ENCODE peak calls at places on chromosomes 7 and 10, in five cellular contexts. One of them, this sample, is unnamed.

GRCh38 chr10:117439243-117439912 is 64.1 kb upstream of the PDZD8 start:
- DNase-seq in GM12864: no peak
- DNase-seq in GM23248: peak; percentile 99
- DNase-seq in cardiac muscle cell: no peak
- DNase-seq in heart right ventricle: no peak
- DNase-seq in this sample: peak; percentile 68

GRCh38 chr10:42596196-42596595 is 42.2 kb downstream of the ZNF33B start:
- DNase-seq in heart right ventricle: no peak
- DNase-seq in GM12864: no peak
- DNase-seq in GM23248: no peak
- DNase-seq in cardiac muscle cell: no peak
- DNase-seq in this sample: no peak

GRCh38 chr7:113283861-113284260 is 165.5 kb upstream of the SMIM30 start:
- DNase-seq in GM23248: peak; percentile 67
- DNase-seq in GM12864: no peak
- DNase-seq in cardiac muscle cell: no peak
- DNase-seq in heart right ventricle: no peak
- DNase-seq in this sample: peak; percentile 17

GRCh38 chr7:47343056-47343455 is 238.9 kb downstream of the TNS3 start:
- DNase-seq in GM23248: no peak
- DNase-seq in heart right ventricle: no peak
- DNase-seq in GM12864: no peak
- DNase-seq in cardiac muscle cell: no peak
- DNase-seq in this sample: no peak

GRCh38 chr7:79414910-79415309 is 38.6 kb downstream of the MAGI2 start:
- DNase-seq in GM23248: peak; percentile 29
- DNase-seq in cardiac muscle cell: no peak
- DNase-seq in GM12864: no peak
- DNase-seq in heart right ventricle: no peak
- DNase-seq in this sample: no peak

GRCh38 chr7:34823650-34824258 is 165.7 kb downstream of the NPSR1 start:
- DNase-seq in GM12864: peak; percentile 18
- DNase-seq in cardiac muscle cell: peak; percentile 65
- DNase-seq in heart right ventricle: peak; percentile 15
- DNase-seq in GM23248: peak; percentile 59
- DNase-seq in this sample: peak; percentile 5

GRCh38 chr7:127382301-127383085 is 10.0 kb downstream of the ZNF800 start:
- DNase-seq in heart right ventricle: no peak
- DNase-seq in GM12864: no peak
- DNase-seq in cardiac muscle cell: no peak
- DNase-seq in GM23248: no peak
- DNase-seq in this sample: no peak

GRCh38 chr7:66277492-66277891 is 72.4 kb downstream of the TPST1 start:
- DNase-seq in GM12864: no peak
- DNase-seq in GM23248: peak; percentile 58
- DNase-seq in heart right ventricle: no peak
- DNase-seq in cardiac muscle cell: no peak
- DNase-seq in this sample: no peak

GRCh38 chr10:98482096-98482495 is 35.4 kb upstream of the HPS1 start:
- DNase-seq in GM23248: no peak
- DNase-seq in cardiac muscle cell: no peak
- DNase-seq in GM12864: no peak
- DNase-seq in heart right ventricle: no peak
- DNase-seq in this sample: no peak

GRCh38 chr7:98640375-98640774 is 23.3 kb downstream of the NPTX2 start:
- DNase-seq in cardiac muscle cell: no peak
- DNase-seq in GM23248: no peak
- DNase-seq in heart right ventricle: no peak
- DNase-seq in GM12864: no peak
- DNase-seq in this sample: no peak

GRCh38 chr7:119963654-119964053 is 309.3 kb upstream of the KCND2 start:
- DNase-seq in heart right ventricle: no peak
- DNase-seq in cardiac muscle cell: peak; percentile 20
- DNase-seq in GM12864: no peak
- DNase-seq in GM23248: no peak
- DNase-seq in this sample: no peak

GRCh38 chr10:118594392-118595063 is 920 bp downstream of the PRLHR start:
- DNase-seq in GM12864: no peak
- DNase-seq in cardiac muscle cell: peak; percentile 92
- DNase-seq in GM23248: peak; percentile 57
- DNase-seq in heart right ventricle: peak; percentile 26
- DNase-seq in this sample: no peak

GRCh38 chr7:112167144-112167543 is 39.1 kb downstream of the DOCK4 start:
- DNase-seq in heart right ventricle: no peak
- DNase-seq in GM23248: no peak
- DNase-seq in cardiac muscle cell: no peak
- DNase-seq in GM12864: no peak
- DNase-seq in this sample: no peak

GRCh38 chr7:33849004-33849403 is 56.3 kb upstream of the BMPER start:
- DNase-seq in cardiac muscle cell: no peak
- DNase-seq in GM23248: peak; percentile 83
- DNase-seq in heart right ventricle: no peak
- DNase-seq in GM12864: no peak
- DNase-seq in this sample: no peak

GRCh38 chr10:15169555-15170407 is 1.3 kb upstream of the NMT2 start:
- DNase-seq in GM12864: no peak
- DNase-seq in heart right ventricle: no peak
- DNase-seq in cardiac muscle cell: peak; percentile 12
- DNase-seq in GM23248: no peak
- DNase-seq in this sample: no peak

GRCh38 chr7:36787933-36788378 is 63.7 kb upstream of the AOAH start:
- DNase-seq in GM12864: peak; percentile 35
- DNase-seq in GM23248: no peak
- DNase-seq in heart right ventricle: no peak
- DNase-seq in cardiac muscle cell: no peak
- DNase-seq in this sample: no peak

GRCh38 chr10:58326967-58327381 is 7.8 kb upstream of the UBE2D1 start:
- DNase-seq in GM23248: peak; percentile 90
- DNase-seq in cardiac muscle cell: no peak
- DNase-seq in heart right ventricle: peak; percentile 42
- DNase-seq in GM12864: no peak
- DNase-seq in this sample: no peak

GRCh38 chr10:89503633-89504345 is 31.6 kb downstream of the SLC16A12 start:
- DNase-seq in cardiac muscle cell: no peak
- DNase-seq in GM23248: no peak
- DNase-seq in GM12864: no peak
- DNase-seq in heart right ventricle: no peak
- DNase-seq in this sample: no peak

GRCh38 chr7:70701487-70701886 is 430.5 kb upstream of the GALNT17 start:
- DNase-seq in heart right ventricle: no peak
- DNase-seq in cardiac muscle cell: no peak
- DNase-seq in GM23248: no peak
- DNase-seq in GM12864: no peak
- DNase-seq in this sample: no peak

GRCh38 chr10:101839421-101840063 is 4.1 kb downstream of the KCNIP2 start:
- DNase-seq in cardiac muscle cell: peak; percentile 56
- DNase-seq in heart right ventricle: peak; percentile 57
- DNase-seq in GM23248: peak; percentile 65
- DNase-seq in GM12864: no peak
- DNase-seq in this sample: no peak

GRCh38 chr10:4403638-4404252 is 422.3 kb upstream of the AKR1E2 start:
- DNase-seq in heart right ventricle: no peak
- DNase-seq in GM23248: no peak
- DNase-seq in cardiac muscle cell: no peak
- DNase-seq in GM12864: no peak
- DNase-seq in this sample: no peak

GRCh38 chr10:71981024-71981867 is 17.1 kb downstream of the CHST3 start:
- DNase-seq in cardiac muscle cell: no peak
- DNase-seq in GM12864: no peak
- DNase-seq in heart right ventricle: no peak
- DNase-seq in GM23248: peak; percentile 77
- DNase-seq in this sample: no peak

GRCh38 chr7:124029789-124030188 is 3.1 kb downstream of the TMEM229A start:
- DNase-seq in cardiac muscle cell: no peak
- DNase-seq in GM12864: no peak
- DNase-seq in GM23248: no peak
- DNase-seq in heart right ventricle: no peak
- DNase-seq in this sample: no peak

GRCh38 chr7:147571436-147572180 is 1019.0 kb upstream of the C7orf33 start:
- DNase-seq in heart right ventricle: no peak
- DNase-seq in cardiac muscle cell: no peak
- DNase-seq in GM12864: no peak
- DNase-seq in GM23248: no peak
- DNase-seq in this sample: no peak

GRCh38 chr10:103645141-103646054 is 151.9 kb downstream of the NEURL1 start:
- DNase-seq in heart right ventricle: peak; percentile 49
- DNase-seq in GM23248: peak; percentile 98
- DNase-seq in cardiac muscle cell: no peak
- DNase-seq in GM12864: no peak
- DNase-seq in this sample: peak; percentile 98

GRCh38 chr7:25168145-25168544 is 43.1 kb upstream of the CYCS start:
- DNase-seq in heart right ventricle: no peak
- DNase-seq in cardiac muscle cell: no peak
- DNase-seq in GM12864: no peak
- DNase-seq in GM23248: no peak
- DNase-seq in this sample: no peak

GRCh38 chr7:117212969-117213877 is 109.6 kb downstream of the WNT2 start:
- DNase-seq in GM12864: peak; percentile 38
- DNase-seq in GM23248: peak; percentile 73
- DNase-seq in cardiac muscle cell: peak; percentile 79
- DNase-seq in heart right ventricle: no peak
- DNase-seq in this sample: no peak

DNA sequence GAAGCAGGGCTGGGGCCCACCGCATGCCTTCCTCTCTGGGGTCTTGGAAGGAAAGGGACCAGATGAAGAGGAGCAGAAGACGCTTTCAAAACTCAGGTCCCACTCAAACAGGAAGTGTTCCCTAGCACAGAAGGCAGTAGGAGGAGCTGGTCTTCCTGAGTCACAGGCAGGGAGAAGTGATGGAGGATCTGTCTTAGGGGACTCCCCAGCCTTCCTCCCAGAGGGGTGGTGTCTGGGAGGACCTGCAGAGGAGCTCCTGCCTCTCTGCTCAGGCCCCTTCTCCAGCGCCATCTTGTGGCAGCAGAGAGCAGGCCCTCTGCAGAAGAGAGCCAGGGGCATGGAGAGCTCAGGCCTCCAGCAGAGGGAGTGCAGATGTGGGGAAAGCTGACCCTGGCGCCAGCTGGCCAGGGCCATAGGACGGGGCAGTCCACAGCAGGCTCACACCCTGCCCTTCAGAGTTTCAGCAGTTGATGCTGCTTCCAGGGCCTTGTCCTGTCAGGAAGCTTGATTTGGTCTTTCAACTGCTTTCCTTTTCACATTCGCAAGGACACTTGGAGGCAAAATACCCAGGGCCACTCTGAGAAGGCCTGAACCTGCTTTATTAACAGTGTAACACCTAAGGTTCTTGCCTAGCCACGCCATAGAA is 62.2 kb upstream of the TARP start:
- DNase-seq in GM23248: peak; percentile 89
- DNase-seq in heart right ventricle: peak; percentile 84
- DNase-seq in cardiac muscle cell: peak; percentile 92
- DNase-seq in GM12864: peak; percentile 65
- DNase-seq in this sample: peak; percentile 65
- H3K4me3 ChIP-seq in GM23248: no peak overlapping the region
- H3K4me3 ChIP-seq in heart right ventricle: no peak overlapping the region
- H3K4me3 ChIP-seq in cardiac muscle cell: no peak overlapping the region
- H3K4me3 ChIP-seq in GM12864: no peak overlapping the region
- H3K4me3 ChIP-seq in this sample: peak overlapping the region; percentile 15

GRCh38 chr7:151244871-151245346 is 3.6 kb downstream of the SMARCD3 start:
- DNase-seq in heart right ventricle: no peak
- DNase-seq in GM12864: no peak
- DNase-seq in GM23248: no peak
- DNase-seq in cardiac muscle cell: peak; percentile 3
- DNase-seq in this sample: no peak
- H3K4me3 ChIP-seq in heart right ventricle: peak overlapping the region; percentile 26
- H3K4me3 ChIP-seq in GM12864: no peak overlapping the region
- H3K4me3 ChIP-seq in GM23248: peak overlapping the region; percentile 49
- H3K4me3 ChIP-seq in cardiac muscle cell: peak overlapping the region; percentile 31
- H3K4me3 ChIP-seq in this sample: peak overlapping the region; percentile 33

GRCh38 chr10:94398762-94399161 is 3.6 kb upstream of the TBC1D12 start:
- DNase-seq in GM23248: no peak
- DNase-seq in heart right ventricle: no peak
- DNase-seq in GM12864: no peak
- DNase-seq in cardiac muscle cell: no peak
- DNase-seq in this sample: no peak

GRCh38 chr10:94402204-94403033 is at the start of gene TBC1D12:
- DNase-seq in cardiac muscle cell: peak; percentile 94
- DNase-seq in GM23248: peak; percentile 96
- DNase-seq in heart right ventricle: peak; percentile 96
- DNase-seq in GM12864: peak; percentile 92
- DNase-seq in this sample: peak; percentile 91

GRCh38 chr10:94403034-94403822 is 887 bp downstream of the TBC1D12 start:
- DNase-seq in heart right ventricle: peak; percentile 64
- DNase-seq in GM23248: peak; percentile 86
- DNase-seq in cardiac muscle cell: peak; percentile 76
- DNase-seq in GM12864: peak; percentile 79
- DNase-seq in this sample: peak; percentile 29

DNA sequence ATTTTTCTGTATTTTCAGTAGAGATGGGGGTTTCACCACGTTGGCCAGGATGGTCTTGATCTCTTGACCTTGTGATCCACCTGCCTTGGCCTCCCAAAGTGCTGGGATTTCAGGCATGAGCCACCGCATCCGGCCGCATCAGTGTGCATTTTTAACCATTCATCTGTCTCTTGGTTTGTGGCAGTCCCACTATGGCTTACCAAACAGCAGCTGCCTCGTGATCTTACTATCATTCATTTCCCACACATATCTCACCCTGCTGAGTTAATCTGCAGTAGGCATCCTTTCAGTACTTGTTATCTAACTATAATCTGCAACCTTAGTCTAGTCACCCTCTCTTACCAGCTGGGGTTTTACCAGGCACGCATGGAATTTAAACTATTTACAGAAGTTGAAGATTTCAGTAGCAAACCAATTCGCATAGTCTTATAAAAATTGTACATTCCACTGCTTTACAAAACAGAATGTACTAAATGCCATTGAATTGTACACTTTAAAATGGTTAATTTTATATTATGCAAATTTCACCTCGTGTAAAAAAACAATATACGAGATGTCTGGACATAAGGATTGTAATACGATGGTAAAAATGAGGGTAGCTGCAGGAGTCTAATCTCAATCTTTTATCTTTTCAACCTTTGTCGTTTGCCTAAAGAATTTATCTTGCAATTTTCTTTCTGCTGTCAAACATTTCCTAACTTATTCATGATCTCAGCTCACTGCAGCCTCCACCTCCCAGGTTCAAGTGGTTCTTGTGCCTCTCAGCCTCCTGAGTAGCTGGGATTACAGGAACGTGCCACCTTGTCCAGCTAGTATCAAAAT is 4.6 kb upstream of the TBC1D12 start:
- DNase-seq in heart right ventricle: no peak
- DNase-seq in GM12864: no peak
- DNase-seq in GM23248: peak; percentile 37
- DNase-seq in cardiac muscle cell: no peak
- DNase-seq in this sample: peak; percentile 25
- H3K4me3 ChIP-seq in heart right ventricle: no peak overlapping the region
- H3K4me3 ChIP-seq in GM12864: no peak overlapping the region
- H3K4me3 ChIP-seq in GM23248: no peak overlapping the region
- H3K4me3 ChIP-seq in cardiac muscle cell: no peak overlapping the region
- H3K4me3 ChIP-seq in this sample: no peak overlapping the region

DNA sequence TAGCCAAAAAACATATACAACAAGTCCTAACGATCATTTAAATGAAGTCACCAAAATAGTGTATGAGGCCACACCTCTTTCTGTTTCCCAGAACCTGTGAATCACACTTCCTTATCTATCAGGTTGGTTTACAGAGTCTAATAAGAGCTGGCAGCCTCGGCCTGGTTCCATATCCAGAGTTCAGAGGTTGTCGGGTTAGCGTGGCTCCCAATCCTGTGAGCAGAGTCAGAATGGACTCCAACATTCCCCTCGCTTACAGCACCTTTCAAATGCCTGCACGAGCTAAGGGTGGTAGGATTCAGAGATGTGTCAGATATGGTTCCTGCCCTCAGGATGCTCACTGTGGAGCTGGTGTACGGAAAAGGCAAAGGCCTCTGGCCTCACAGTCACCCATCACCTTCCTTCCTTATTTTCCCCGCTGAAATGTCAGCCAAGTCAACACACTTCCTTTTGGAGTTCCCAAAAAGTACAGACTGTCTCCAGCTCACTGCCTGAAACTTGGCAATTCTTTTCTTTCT is 6.0 kb downstream of the IL15RA start:
- DNase-seq in heart right ventricle: no peak
- DNase-seq in GM23248: peak; percentile 45
- DNase-seq in cardiac muscle cell: no peak
- DNase-seq in GM12864: no peak
- DNase-seq in this sample: no peak
- H3K4me3 ChIP-seq in heart right ventricle: no peak overlapping the region
- H3K4me3 ChIP-seq in GM23248: no peak overlapping the region
- H3K4me3 ChIP-seq in cardiac muscle cell: no peak overlapping the region
- H3K4me3 ChIP-seq in GM12864: peak overlapping the region; percentile 43
- H3K4me3 ChIP-seq in this sample: no peak overlapping the region

This sample was measured in skeletal muscle cell.